ENCODE peak calls at places on chromosomes 13 and 19, in six cellular contexts. One of them, this sample, is unnamed.

GRCh38 chr19:32581704-32582164 is 744 bp downstream of the PDCD5 start:
- DNase-seq in spleen: no peak
- DNase-seq in cardiac fibroblast: peak; percentile 78
- DNase-seq in endothelial cell: no peak
- DNase-seq in A549: peak; percentile 54
- DNase-seq in heart left ventricle: peak; percentile 37
- DNase-seq in this sample: peak; percentile 45

GRCh38 chr13:34151885-34152284 is 333.9 kb downstream of the RFC3 start:
- DNase-seq in spleen: no peak
- DNase-seq in cardiac fibroblast: no peak
- DNase-seq in endothelial cell: no peak
- DNase-seq in A549: no peak
- DNase-seq in heart left ventricle: no peak
- DNase-seq in this sample: no peak

GRCh38 chr13:40123962-40124647 is 468.6 kb downstream of the COG6 start:
- DNase-seq in spleen: no peak
- DNase-seq in cardiac fibroblast: no peak
- DNase-seq in endothelial cell: no peak
- DNase-seq in A549: no peak
- DNase-seq in heart left ventricle: no peak
- DNase-seq in this sample: no peak

GRCh38 chr19:41997121-41997850 is 3.3 kb upstream of the ATP1A3 start:
- DNase-seq in spleen: no peak
- DNase-seq in cardiac fibroblast: peak; percentile 37
- DNase-seq in endothelial cell: peak; percentile 74
- DNase-seq in A549: peak; percentile 69
- DNase-seq in heart left ventricle: peak; percentile 56
- DNase-seq in this sample: peak; percentile 69

GRCh38 chr13:40963927-40964326 is 55.2 kb downstream of the ELF1 start:
- DNase-seq in spleen: no peak
- DNase-seq in cardiac fibroblast: peak; percentile 68
- DNase-seq in endothelial cell: no peak
- DNase-seq in A549: peak; percentile 23
- DNase-seq in heart left ventricle: no peak
- DNase-seq in this sample: no peak

GRCh38 chr13:79837741-79838450 is 356.9 kb downstream of the NDFIP2 start:
- DNase-seq in spleen: no peak
- DNase-seq in cardiac fibroblast: peak; percentile 65
- DNase-seq in endothelial cell: no peak
- DNase-seq in A549: no peak
- DNase-seq in heart left ventricle: no peak
- DNase-seq in this sample: no peak

GRCh38 chr13:109785141-109785891 is 1.1 kb downstream of the IRS2 start:
- DNase-seq in spleen: peak; percentile 92
- DNase-seq in cardiac fibroblast: peak; percentile 69
- DNase-seq in endothelial cell: peak; percentile 40
- DNase-seq in A549: peak; percentile 62
- DNase-seq in heart left ventricle: peak; percentile 50
- DNase-seq in this sample: peak; percentile 62

GRCh38 chr19:43525836-43526771 is 897 bp downstream of the ETHE1 start:
- DNase-seq in spleen: peak; percentile 80
- DNase-seq in cardiac fibroblast: no peak
- DNase-seq in endothelial cell: peak; percentile 34
- DNase-seq in A549: no peak
- DNase-seq in heart left ventricle: peak; percentile 32
- DNase-seq in this sample: peak; percentile 36

GRCh38 chr19:40283414-40284250 is 1.5 kb downstream of the AKT2 start:
- DNase-seq in spleen: peak; percentile 59
- DNase-seq in cardiac fibroblast: no peak
- DNase-seq in endothelial cell: no peak
- DNase-seq in A549: no peak
- DNase-seq in heart left ventricle: no peak
- DNase-seq in this sample: peak; percentile 62

GRCh38 chr19:53057904-53058579 is 13.5 kb downstream of the ERVV-2 start:
- DNase-seq in spleen: no peak
- DNase-seq in cardiac fibroblast: no peak
- DNase-seq in endothelial cell: peak; percentile 22
- DNase-seq in A549: no peak
- DNase-seq in heart left ventricle: peak; percentile 28
- DNase-seq in this sample: peak; percentile 50

GRCh38 chr19:18091217-18091608 is 4.5 kb upstream of the IL12RB1 start:
- DNase-seq in spleen: peak; percentile 96
- DNase-seq in cardiac fibroblast: no peak
- DNase-seq in endothelial cell: no peak
- DNase-seq in A549: no peak
- DNase-seq in heart left ventricle: peak; percentile 68
- DNase-seq in this sample: no peak

GRCh38 chr13:34926513-34926912 is 15.6 kb upstream of the NBEA start:
- DNase-seq in spleen: no peak
- DNase-seq in cardiac fibroblast: peak; percentile 63
- DNase-seq in endothelial cell: peak; percentile 14
- DNase-seq in A549: peak; percentile 25
- DNase-seq in heart left ventricle: no peak
- DNase-seq in this sample: no peak

GRCh38 chr13:72504026-72504925 is 223.2 kb downstream of the MZT1 start:
- DNase-seq in spleen: no peak
- DNase-seq in cardiac fibroblast: peak; percentile 30
- DNase-seq in endothelial cell: no peak
- DNase-seq in A549: no peak
- DNase-seq in heart left ventricle: no peak
- DNase-seq in this sample: no peak

GRCh38 chr13:93775507-93776108 is 549.0 kb downstream of the GPC6 start:
- DNase-seq in spleen: no peak
- DNase-seq in cardiac fibroblast: peak; percentile 79
- DNase-seq in endothelial cell: no peak
- DNase-seq in A549: no peak
- DNase-seq in heart left ventricle: no peak
- DNase-seq in this sample: no peak

GRCh38 chr13:43720780-43721397 is 65.9 kb downstream of the ENOX1 start:
- DNase-seq in spleen: no peak
- DNase-seq in cardiac fibroblast: peak; percentile 71
- DNase-seq in endothelial cell: no peak
- DNase-seq in A549: peak; percentile 4
- DNase-seq in heart left ventricle: no peak
- DNase-seq in this sample: no peak

GRCh38 chr13:75635101-75635620 is 969 bp upstream of the LMO7 start:
- DNase-seq in spleen: no peak
- DNase-seq in cardiac fibroblast: peak; percentile 26
- DNase-seq in endothelial cell: peak; percentile 28
- DNase-seq in A549: no peak
- DNase-seq in heart left ventricle: peak; percentile 23
- DNase-seq in this sample: no peak

GRCh38 chr13:112685856-112686255 is 4.0 kb upstream of the ATP11A start:
- DNase-seq in spleen: no peak
- DNase-seq in cardiac fibroblast: no peak
- DNase-seq in endothelial cell: no peak
- DNase-seq in A549: no peak
- DNase-seq in heart left ventricle: no peak
- DNase-seq in this sample: no peak

GRCh38 chr19:29819986-29820385 is 8.2 kb downstream of the CCNE1 start:
- DNase-seq in spleen: peak; percentile 56
- DNase-seq in cardiac fibroblast: no peak
- DNase-seq in endothelial cell: no peak
- DNase-seq in A549: no peak
- DNase-seq in heart left ventricle: no peak
- DNase-seq in this sample: no peak

GRCh38 chr13:97273341-97273831 is 51.3 kb downstream of the MBNL2 start:
- DNase-seq in spleen: no peak
- DNase-seq in cardiac fibroblast: peak; percentile 32
- DNase-seq in endothelial cell: no peak
- DNase-seq in A549: no peak
- DNase-seq in heart left ventricle: no peak
- DNase-seq in this sample: no peak

GRCh38 chr19:9828551-9829063 is 889 bp downstream of the UBL5 start:
- DNase-seq in spleen: no peak
- DNase-seq in cardiac fibroblast: no peak
- DNase-seq in endothelial cell: no peak
- DNase-seq in A549: no peak
- DNase-seq in heart left ventricle: no peak
- DNase-seq in this sample: no peak

GRCh38 chr19:9823816-9824215 is 3.9 kb upstream of the UBL5 start:
- DNase-seq in spleen: no peak
- DNase-seq in cardiac fibroblast: no peak
- DNase-seq in endothelial cell: no peak
- DNase-seq in A549: no peak
- DNase-seq in heart left ventricle: no peak
- DNase-seq in this sample: no peak

DNA sequence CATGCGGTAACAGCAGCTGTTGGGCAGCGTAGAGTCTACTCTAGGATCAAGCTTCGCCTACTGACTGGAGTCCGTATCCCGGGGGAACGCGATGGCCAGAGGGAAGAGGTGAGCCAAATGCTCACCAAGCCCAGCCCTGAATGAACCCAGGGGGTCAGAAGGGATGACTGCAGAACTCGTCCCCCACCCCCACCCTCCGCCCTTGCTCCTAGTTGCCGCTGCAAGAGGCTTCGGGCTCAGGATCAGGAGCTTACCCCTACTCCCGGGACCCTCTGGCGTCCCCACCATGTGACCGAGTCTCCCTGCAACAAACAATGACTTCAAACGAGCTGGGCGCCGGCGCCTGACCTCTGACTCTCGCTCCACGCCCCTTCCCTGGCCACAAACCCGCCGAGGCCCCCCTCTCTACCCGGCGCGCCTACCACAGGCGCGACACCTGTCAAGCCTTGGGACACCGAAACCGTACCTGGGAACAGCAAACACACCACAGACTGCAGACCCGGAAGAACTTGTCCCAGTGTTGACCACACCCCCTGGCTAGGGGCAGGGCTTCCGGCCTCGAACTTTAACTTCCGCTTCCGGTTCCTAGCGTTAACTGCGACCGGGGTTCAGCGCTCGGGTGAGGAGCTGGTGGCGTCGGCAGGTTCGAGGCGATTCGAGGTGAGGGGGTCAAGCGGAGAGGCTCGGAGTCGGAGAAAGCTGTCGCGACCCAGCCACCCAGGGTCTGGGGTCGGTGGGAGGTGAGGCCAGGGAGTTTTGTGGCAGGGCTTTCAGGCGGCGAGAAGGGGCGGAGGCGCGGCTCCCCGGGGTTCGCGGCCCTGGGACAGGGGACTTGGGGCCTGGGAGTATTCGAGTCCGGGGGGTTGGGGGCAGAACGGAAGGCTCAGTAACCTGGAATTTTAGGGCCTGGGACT is at the start of gene UBL5:
- DNase-seq in spleen: peak; percentile 95
- DNase-seq in cardiac fibroblast: peak; percentile 83
- DNase-seq in endothelial cell: peak; percentile 83
- DNase-seq in A549: peak; percentile 86
- DNase-seq in heart left ventricle: peak; percentile 89
- DNase-seq in this sample: peak; percentile 90
- TF ChIP-seq CTCF in spleen: no peak
- TF ChIP-seq CTCF in cardiac fibroblast: no peak
- TF ChIP-seq CTCF in endothelial cell: no peak
- TF ChIP-seq CTCF in A549: no peak
- TF ChIP-seq CTCF in heart left ventricle: no peak
- TF ChIP-seq CTCF in this sample: no peak

GRCh38 chr19:772730-773436 is 22.0 kb downstream of the MISP start:
- DNase-seq in spleen: no peak
- DNase-seq in cardiac fibroblast: no peak
- DNase-seq in endothelial cell: peak; percentile 35
- DNase-seq in A549: peak; percentile 48
- DNase-seq in heart left ventricle: no peak
- DNase-seq in this sample: no peak
- TF ChIP-seq CTCF in spleen: no peak
- TF ChIP-seq CTCF in cardiac fibroblast: no peak
- TF ChIP-seq CTCF in endothelial cell: no peak
- TF ChIP-seq CTCF in A549: no peak
- TF ChIP-seq CTCF in heart left ventricle: no peak
- TF ChIP-seq CTCF in this sample: no peak

GRCh38 chr19:2061936-2062729 is 11.1 kb upstream of the MKNK2 start:
- DNase-seq in spleen: peak; percentile 79
- DNase-seq in cardiac fibroblast: no peak
- DNase-seq in endothelial cell: no peak
- DNase-seq in A549: no peak
- DNase-seq in heart left ventricle: no peak
- DNase-seq in this sample: no peak
- TF ChIP-seq CTCF in spleen: no peak
- TF ChIP-seq CTCF in cardiac fibroblast: no peak
- TF ChIP-seq CTCF in endothelial cell: no peak
- TF ChIP-seq CTCF in A549: no peak
- TF ChIP-seq CTCF in heart left ventricle: peak; percentile 29
- TF ChIP-seq CTCF in this sample: no peak

GRCh38 chr13:106762711-106763110 is 194.8 kb upstream of the ARGLU1 start:
- DNase-seq in spleen: no peak
- DNase-seq in cardiac fibroblast: no peak
- DNase-seq in endothelial cell: no peak
- DNase-seq in A549: no peak
- DNase-seq in heart left ventricle: no peak
- DNase-seq in this sample: no peak
- TF ChIP-seq CTCF in spleen: no peak
- TF ChIP-seq CTCF in cardiac fibroblast: no peak
- TF ChIP-seq CTCF in endothelial cell: no peak
- TF ChIP-seq CTCF in A549: no peak
- TF ChIP-seq CTCF in heart left ventricle: no peak
- TF ChIP-seq CTCF in this sample: no peak

GRCh38 chr13:38967446-38967845 is 23.2 kb downstream of the STOML3 start:
- DNase-seq in spleen: no peak
- DNase-seq in cardiac fibroblast: no peak
- DNase-seq in endothelial cell: no peak
- DNase-seq in A549: no peak
- DNase-seq in heart left ventricle: no peak
- DNase-seq in this sample: peak; percentile 46

GRCh38 chr13:38965281-38965680 is 25.4 kb downstream of the STOML3 start:
- DNase-seq in spleen: no peak
- DNase-seq in cardiac fibroblast: no peak
- DNase-seq in endothelial cell: no peak
- DNase-seq in A549: no peak
- DNase-seq in heart left ventricle: no peak
- DNase-seq in this sample: no peak

GRCh38 chr13:38969187-38969586 is 21.4 kb downstream of the STOML3 start:
- DNase-seq in spleen: no peak
- DNase-seq in cardiac fibroblast: no peak
- DNase-seq in endothelial cell: no peak
- DNase-seq in A549: no peak
- DNase-seq in heart left ventricle: no peak
- DNase-seq in this sample: no peak

GRCh38 chr13:38970380-38971051 is 20.1 kb downstream of the STOML3 start:
- DNase-seq in spleen: no peak
- DNase-seq in cardiac fibroblast: no peak
- DNase-seq in endothelial cell: no peak
- DNase-seq in A549: no peak
- DNase-seq in heart left ventricle: no peak
- DNase-seq in this sample: no peak
- TF ChIP-seq CTCF in spleen: no peak
- TF ChIP-seq CTCF in cardiac fibroblast: no peak
- TF ChIP-seq CTCF in endothelial cell: no peak
- TF ChIP-seq CTCF in A549: no peak
- TF ChIP-seq CTCF in heart left ventricle: no peak
- TF ChIP-seq CTCF in this sample: no peak